ENCODE peak calls at places on chromosomes 12 and 14, in nine cellular contexts. C is stomach, T is sigmoid colon, B is transverse colon, J is GM12878, W is HCT116, U is breast epithelium, Y is endothelial cell of umbilical vein, L is SK-N-SH. O is an unnamed sample.

GRCh38 chr12:57377103-57377840 is 53.6 kb downstream of the R3HDM2 start:
- DNase-seq in J (no peak), U (no peak), W (no peak), C (no peak), T (no peak), L (no peak), Y (no peak), B (no peak), O (no peak)

GRCh38 chr12:25082628-25083027 is 112.3 kb downstream of the DNAI7 start:
- DNase-seq in J (no peak), T (no peak), U (no peak), Y (no peak), W (no peak), C (no peak), L (no peak), B (no peak), O (no peak)

GRCh38 chr12:24911284-24911791 is 37.6 kb downstream of the BCAT1 start:
- DNase-seq in C (no peak), B (no peak), T (no peak), Y (peak), L (no peak), U (no peak), W (no peak), J (no peak), O (no peak)

GRCh38 chr12:117342247-117342646 is 19.2 kb downstream of the NOS1 start:
- DNase-seq in T (no peak), W (no peak), J (no peak), B (no peak), C (no peak), L (no peak), U (no peak), Y (no peak), O (no peak)

GRCh38 chr12:105445261-105446015 is 114.9 kb downstream of the C12orf75 start:
- DNase-seq in B (no peak), Y (peak), T (no peak), L (no peak), C (no peak), W (no peak), U (no peak), J (no peak), O (no peak)

GRCh38 chr14:104282332-104283196 is 144.2 kb downstream of the KIF26A start:
- DNase-seq in J (no peak), T (peak), C (peak), Y (no peak), W (no peak), U (no peak), L (no peak), B (peak), O (no peak)

GRCh38 chr14:29016050-29016900 is 249.7 kb downstream of the FOXG1 start:
- DNase-seq in W (no peak), B (no peak), Y (peak), U (no peak), L (peak), C (no peak), J (no peak), T (no peak), O (no peak)

GRCh38 chr12:123022205-123022604 is 41.7 kb downstream of the ARL6IP4 start:
- DNase-seq in T (no peak), W (no peak), B (no peak), U (no peak), C (no peak), J (no peak), Y (no peak), L (no peak), O (no peak)

GRCh38 chr12:87509233-87509820 is 519.9 kb downstream of the C12orf50 start:
- DNase-seq in T (no peak), W (peak), B (no peak), J (no peak), C (no peak), L (peak), U (no peak), Y (peak), O (no peak)

GRCh38 chr14:35317820-35318219 is 25.6 kb downstream of the PSMA6 start:
- DNase-seq in W (no peak), B (no peak), C (no peak), Y (no peak), L (no peak), U (no peak), T (no peak), J (no peak), O (no peak)

GRCh38 chr12:45336331-45336730 is 120.4 kb downstream of the ANO6 start:
- DNase-seq in C (no peak), U (no peak), Y (peak), L (no peak), B (no peak), W (no peak), T (no peak), J (no peak), O (no peak)

GRCh38 chr14:64117671-64118402 is 176.3 kb downstream of the ESR2 start:
- DNase-seq in L (no peak), Y (no peak), T (no peak), J (no peak), U (peak), W (no peak), C (peak), B (no peak), O (no peak)

GRCh38 chr14:80136358-80136757 is 74.9 kb downstream of the DIO2 start:
- DNase-seq in T (no peak), Y (no peak), U (no peak), J (no peak), C (no peak), L (no peak), W (no peak), B (no peak), O (no peak)

GRCh38 chr12:107079172-107080011 is 14.0 kb downstream of the CRY1 start:
- DNase-seq in W (no peak), B (no peak), Y (peak), J (no peak), T (no peak), U (no peak), L (no peak), C (no peak), O (no peak)

GRCh38 chr12:3267690-3268089 is 190.5 kb downstream of the TSPAN9 start:
- DNase-seq in B (no peak), T (no peak), W (no peak), J (no peak), C (no peak), U (no peak), Y (no peak), L (no peak), O (no peak)

GRCh38 chr12:113259499-113259953 is 38.3 kb downstream of the TPCN1 start:
- DNase-seq in C (peak), L (peak), U (peak), J (no peak), B (peak), W (no peak), Y (peak), T (peak), O (no peak)

GRCh38 chr14:78182722-78183121 is 12.5 kb downstream of the NRXN3 start:
- DNase-seq in J (no peak), C (no peak), L (no peak), Y (no peak), W (no peak), B (no peak), T (no peak), U (no peak), O (no peak)

GRCh38 chr14:21748869-21749303 is 75.3 kb upstream of the OR4E1 start:
- DNase-seq in T (no peak), L (peak), J (no peak), U (no peak), Y (peak), B (peak), W (peak), C (no peak), O (no peak)

GRCh38 chr12:55057466-55057865 is 37.7 kb downstream of the NEUROD4 start:
- DNase-seq in Y (no peak), J (no peak), W (no peak), B (no peak), C (no peak), U (no peak), T (no peak), L (no peak), O (no peak)

GRCh38 chr12:62261876-62262275 is 1.7 kb downstream of the USP15 start:
- DNase-seq in U (no peak), T (no peak), L (no peak), C (no peak), B (no peak), J (no peak), W (no peak), Y (no peak), O (no peak)

GRCh38 chr12:2035421-2036080 is 17.2 kb upstream of the CACNA1C start:
- DNase-seq in J (no peak), W (no peak), Y (no peak), C (no peak), U (no peak), T (no peak), L (no peak), B (no peak), O (no peak)
- H3K4me3 ChIP-seq in J (peak), W (peak), Y (no peak), C (peak), U (peak), T (peak), L (peak), B (peak), O (peak)

DNA sequence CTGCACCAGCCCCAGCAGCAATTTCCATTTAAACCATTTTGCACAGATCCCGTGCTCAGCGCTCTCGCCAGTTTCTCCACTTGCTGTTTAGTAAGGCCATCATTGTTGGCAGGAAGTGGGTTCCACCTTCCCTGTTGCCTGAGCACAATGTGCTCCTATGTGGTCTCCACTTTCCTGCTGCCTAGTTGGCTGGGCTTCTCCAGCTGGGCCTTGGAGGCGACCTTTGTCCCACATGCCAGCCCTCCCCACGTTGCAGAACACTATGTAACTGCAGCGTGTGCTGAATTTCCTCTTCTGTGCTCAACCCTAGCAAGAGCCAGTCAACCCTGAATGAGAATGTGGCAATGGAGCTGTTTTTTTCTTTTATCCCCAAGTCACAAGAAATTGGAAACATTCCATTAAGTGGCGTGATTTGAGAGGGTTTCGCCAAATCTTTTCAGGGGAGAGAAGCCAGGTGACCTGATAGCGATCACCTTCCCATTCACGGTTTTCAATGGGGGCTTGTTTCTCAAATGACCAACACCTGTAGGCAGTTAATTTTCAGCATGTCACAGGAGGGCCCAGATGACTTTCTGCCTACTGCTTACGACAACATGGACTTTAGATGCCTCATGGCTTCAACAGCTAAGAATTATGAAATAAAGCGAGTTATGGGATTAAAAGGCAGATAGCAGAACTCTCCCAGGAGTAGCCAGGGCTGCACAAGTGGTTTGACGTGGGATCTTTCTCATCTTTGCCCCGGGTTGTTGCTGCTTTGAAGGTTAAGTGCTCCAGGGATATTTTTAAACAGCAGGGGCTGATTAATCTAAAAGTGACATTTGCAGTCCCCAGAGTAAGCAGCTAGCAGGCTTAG is at the start of gene ACACB:
- DNase-seq in U (peak), W (no peak), C (peak), J (no peak), B (peak), T (peak), Y (no peak), L (peak), O (no peak)
- TF ChIP-seq POLR2AphosphoS5 in U (peak), W (no peak), C (peak), J (no peak), B (peak), T (peak), Y (no peak), L (no peak), O (peak)

DNA sequence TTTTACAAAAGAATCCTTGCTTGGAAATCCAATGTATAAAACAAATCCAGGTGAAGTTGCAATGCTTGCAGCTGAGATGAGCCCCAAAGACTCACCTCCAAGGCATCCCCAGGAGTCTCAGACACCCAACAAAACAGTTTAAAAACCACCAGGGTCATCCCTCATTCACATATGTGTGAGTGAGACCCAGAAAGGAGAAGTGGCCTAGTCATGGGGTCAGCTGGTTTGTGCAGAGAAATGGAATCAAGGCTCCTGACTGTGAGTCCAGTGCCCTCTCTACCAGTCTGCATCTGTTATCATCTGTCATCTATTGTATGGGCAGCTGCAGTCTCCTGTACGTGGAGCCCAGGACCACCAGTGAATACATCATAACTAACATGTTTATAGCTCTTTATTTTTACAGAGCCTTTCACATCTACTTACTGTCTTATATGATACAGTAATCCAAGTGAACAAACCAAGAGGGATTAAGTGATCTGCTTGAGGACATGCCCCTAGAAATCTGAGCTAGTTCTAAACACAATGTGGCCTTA is 27.1 kb downstream of the PLEKHG7 start:
- DNase-seq in W (no peak), Y (no peak), J (no peak), C (no peak), B (no peak), U (no peak), T (no peak), L (no peak), O (no peak)
- H3K4me3 ChIP-seq in W (no peak), Y (no peak), J (no peak), C (no peak), B (no peak), U (no peak), T (no peak), L (no peak), O (no peak)

GRCh38 chr12:6867407-6868210 is at the start of gene TPI1:
- DNase-seq in B (peak), C (peak), U (peak), J (peak), L (peak), W (no peak), T (peak), Y (peak), O (peak)
- TF ChIP-seq POLR2AphosphoS5 in B (peak), C (peak), U (peak), J (peak), L (peak), W (peak), T (peak), Y (peak), O (peak)

DNA sequence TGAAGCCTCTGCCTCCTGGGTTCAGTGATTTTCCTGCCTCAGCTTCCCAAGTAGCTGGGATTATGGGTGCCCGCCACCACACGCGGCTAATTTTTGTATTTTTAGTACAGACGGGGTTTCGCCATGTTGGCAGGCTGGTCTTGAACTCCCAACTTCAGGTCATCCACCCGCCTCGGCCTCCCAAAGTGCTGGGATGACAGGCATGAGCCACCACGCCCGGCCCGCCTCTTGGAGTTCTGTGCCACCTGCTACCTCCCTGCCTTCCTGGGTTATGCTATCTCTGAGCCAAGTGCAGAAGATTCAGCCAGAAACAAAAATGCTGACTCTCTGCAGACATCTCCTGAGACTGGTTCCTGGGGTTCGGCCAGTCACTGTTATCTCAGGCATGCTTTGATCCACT is 13.2 kb downstream of the CABP1 start:
- DNase-seq in U (no peak), T (no peak), W (no peak), J (no peak), B (no peak), Y (no peak), L (no peak), C (no peak), O (no peak)
- H3K4me3 ChIP-seq in U (no peak), T (no peak), W (no peak), J (no peak), B (no peak), Y (no peak), L (no peak), C (no peak), O (no peak)

GRCh38 chr12:132043216-132043615 is 93.5 kb downstream of the EP400 start:
- DNase-seq in W (no peak), B (no peak), U (no peak), J (no peak), L (no peak), T (no peak), C (no peak), Y (no peak), O (no peak)
- TF ChIP-seq POLR2AphosphoS5 in W (no peak), B (no peak), U (no peak), J (no peak), L (no peak), T (no peak), C (no peak), Y (no peak), O (no peak)

GRCh38 chr12:49345840-49346658 is 639 bp upstream of the DNAJC22 start:
- DNase-seq in B (no peak), U (peak), Y (no peak), L (peak), T (peak), W (no peak), C (peak), J (no peak), O (no peak)

GRCh38 chr12:49344486-49345047 is 2.1 kb upstream of the DNAJC22 start:
- DNase-seq in T (no peak), C (no peak), Y (no peak), B (no peak), J (no peak), L (no peak), U (no peak), W (no peak), O (no peak)

GRCh38 chr12:49342914-49343731 is 3.6 kb upstream of the DNAJC22 start:
- DNase-seq in Y (no peak), L (no peak), T (peak), C (peak), J (no peak), W (no peak), U (no peak), B (no peak), O (no peak)

GRCh38 chr12:49346659-49347306 is at the start of gene DNAJC22:
- DNase-seq in Y (no peak), L (no peak), W (no peak), C (peak), B (peak), U (peak), T (peak), J (no peak), O (no peak)

GRCh38 chr12:49345048-49345839 is 1.4 kb upstream of the DNAJC22 start:
- DNase-seq in J (no peak), C (peak), T (peak), W (no peak), B (peak), L (peak), U (no peak), Y (no peak), O (no peak)
- H3K4me3 ChIP-seq in J (peak), C (peak), T (peak), W (no peak), B (peak), L (peak), U (peak), Y (peak), O (peak)

GRCh38 chr14:93113678-93114067 is 2.1 kb downstream of the ITPK1 start:
- DNase-seq in J (no peak), C (no peak), Y (no peak), U (no peak), W (no peak), T (no peak), L (no peak), B (no peak), O (no peak)

GRCh38 chr14:93114713-93115068 is 1.0 kb downstream of the ITPK1 start:
- DNase-seq in J (no peak), L (no peak), T (no peak), U (no peak), C (peak), B (peak), W (no peak), Y (no peak), O (no peak)

GRCh38 chr14:93110856-93111419 is 4.8 kb downstream of the ITPK1 start:
- DNase-seq in W (no peak), T (no peak), L (no peak), J (no peak), B (no peak), Y (no peak), C (no peak), U (no peak), O (no peak)

GRCh38 chr14:93114068-93114710 is 1.5 kb downstream of the ITPK1 start:
- DNase-seq in L (no peak), B (no peak), T (no peak), W (no peak), Y (peak), U (no peak), J (no peak), C (no peak), O (no peak)

GRCh38 chr14:93112891-93113677 is 2.6 kb downstream of the ITPK1 start:
- DNase-seq in Y (peak), J (peak), U (peak), C (peak), T (peak), W (peak), L (peak), B (peak), O (peak)
- TF ChIP-seq POLR2AphosphoS5 in Y (no peak), J (no peak), U (no peak), C (no peak), T (no peak), W (no peak), L (no peak), B (no peak), O (peak)

GRCh38 chr12:116164263-116164817 is 113.2 kb downstream of the MED13L start:
- DNase-seq in J (no peak), U (no peak), W (no peak), L (peak), Y (peak), T (no peak), C (no peak), B (no peak), O (no peak)
- H3K4me3 ChIP-seq in J (no peak), U (no peak), W (no peak), L (no peak), Y (no peak), T (no peak), C (no peak), B (no peak), O (no peak)